ENCODE peak calls at places on chromosome 14, in seven cellular contexts. Y is stimulated activated CD4-positive, alpha-beta T cell treated with anti-CD3 and anti-CD28 coated beads, Interleukin-2, amount 100 ng/mL, for 24 hours; H is NCI-H2029 treated with DMSO at 0.1 percent for 48 hours; D is mesenchymal stem cell; V is stimulated activated naive CD4-positive, alpha-beta T cell; O is activated T-helper 1 cell treated with Interleukin-2 at 50 U/mL for 16 hours; N is lower leg skin. X is an unnamed sample.

GRCh38 chr14:32426028-32426427 is 96.9 kb downstream of the AKAP6 start:
- DNase-seq in V (no peak), D (no peak), H (peak), N (no peak), O (no peak), Y (no peak), X (no peak)

GRCh38 chr14:99327050-99327449 is 55.1 kb upstream of the BCL11B start:
- DNase-seq in V (no peak), Y (no peak), O (no peak), N (peak), H (no peak), D (no peak), X (no peak)

GRCh38 chr14:92914087-92914656 is 8.8 kb upstream of the CHGA start:
- DNase-seq in H (no peak), O (no peak), V (no peak), N (no peak), Y (peak), D (peak), X (peak)

GRCh38 chr14:20482382-20482781 is 13.2 kb downstream of the PNP start:
- DNase-seq in N (no peak), D (no peak), O (no peak), H (no peak), V (no peak), Y (no peak), X (no peak)

GRCh38 chr14:104393898-104394605 is 185.5 kb upstream of the C14orf180 start:
- DNase-seq in N (peak), H (no peak), O (peak), Y (peak), V (peak), D (no peak), X (no peak)

GRCh38 chr14:70188292-70188607 is 501 bp downstream of the SLC8A3 start:
- DNase-seq in D (no peak), V (no peak), H (no peak), Y (peak), O (no peak), N (no peak), X (no peak)

GRCh38 chr14:39435241-39435640 is 3.0 kb upstream of the FBXO33 start:
- DNase-seq in Y (no peak), H (no peak), O (no peak), V (no peak), N (no peak), D (no peak), X (no peak)

GRCh38 chr14:41285193-41285748 is 321.4 kb upstream of the LRFN5 start:
- DNase-seq in V (no peak), D (peak), H (no peak), N (no peak), Y (peak), O (no peak), X (peak)

GRCh38 chr14:68951051-68951797 is 27.9 kb downstream of the ACTN1 start:
- DNase-seq in Y (no peak), O (no peak), H (no peak), N (peak), V (no peak), D (peak), X (peak)

GRCh38 chr14:79871164-79871563 is 340.1 kb downstream of the DIO2 start:
- DNase-seq in D (no peak), V (no peak), Y (no peak), N (no peak), H (no peak), O (no peak), X (peak)

GRCh38 chr14:75205586-75205985 is 29.2 kb upstream of the TMED10 start:
- DNase-seq in N (no peak), O (no peak), H (no peak), V (no peak), D (peak), Y (no peak), X (peak)

GRCh38 chr14:104970231-104971068 is 7.7 kb downstream of the AHNAK2 start:
- DNase-seq in V (no peak), O (no peak), N (peak), H (no peak), Y (no peak), D (peak), X (peak)

GRCh38 chr14:20679907-20680306 is 4.5 kb upstream of the RNASE4 start:
- DNase-seq in H (no peak), Y (peak), V (no peak), D (peak), O (no peak), N (peak), X (no peak)

GRCh38 chr14:67815573-67816235 is 686 bp downstream of the ZFYVE26 start:
- DNase-seq in V (no peak), D (peak), N (no peak), O (no peak), Y (no peak), H (no peak), X (peak)

GRCh38 chr14:56295743-56296142 is 177.5 kb downstream of the PELI2 start:
- DNase-seq in Y (no peak), H (no peak), V (no peak), O (no peak), N (no peak), D (no peak), X (no peak)

GRCh38 chr14:24083462-24083861 is 10.6 kb upstream of the PCK2 start:
- DNase-seq in O (no peak), V (no peak), N (no peak), D (no peak), Y (no peak), H (no peak), X (no peak)

X was measured in amniotic epithelial cell.